ENCODE peak calls at places on chromosomes 4 and X, in ten cellular contexts. E is lower lobe of right lung, L is PC-3, M is GM12878, B is tibial artery, F is psoas muscle, G is neural progenitor cell, Z is kidney, D is GM23338, W is uterus. I is an unnamed sample.

GRCh38 chr4:174873931-174874330 is 44.2 kb upstream of the ADAM29 start:
- DNase-seq in E (no peak), L (peak; percentile 63), M (peak; percentile 25), B (no peak), F (no peak), G (peak; percentile 41), Z (no peak), D (peak; percentile 71), W (no peak), I (no peak)

GRCh38 chrX:34770511-34770910 is 113.4 kb upstream of the TMEM47 start:
- DNase-seq in E (no peak), L (no peak), M (no peak), B (no peak), F (no peak), G (no peak), Z (no peak), D (no peak), W (no peak), I (no peak)

GRCh38 chr4:167587361-167587760 is 353.1 kb upstream of the SPOCK3 start:
- DNase-seq in E (no peak), L (peak; percentile 65), M (no peak), B (no peak), F (no peak), G (no peak), Z (no peak), D (no peak), W (no peak), I (no peak)

GRCh38 chr4:57668621-57669020 is 558.4 kb upstream of the IGFBP7 start:
- DNase-seq in E (no peak), L (no peak), M (no peak), B (no peak), F (no peak), G (peak; percentile 4), Z (no peak), D (peak; percentile 1), W (no peak), I (no peak)

GRCh38 chr4:7708981-7709380 is 230.7 kb downstream of the AFAP1 start:
- DNase-seq in E (no peak), L (no peak), M (no peak), B (no peak), F (no peak), G (no peak), Z (no peak), D (no peak), W (no peak), I (no peak)

GRCh38 chrX:10011991-10012390 is 44.8 kb downstream of the CLDN34 start:
- DNase-seq in E (peak; percentile 52), L (no peak), M (no peak), B (no peak), F (no peak), G (peak; percentile 8), Z (no peak), D (peak; percentile 48), W (no peak), I (no peak)

GRCh38 chr4:163542275-163542674 is 47.8 kb downstream of the TMA16 start:
- DNase-seq in E (no peak), L (peak; percentile 81), M (no peak), B (no peak), F (no peak), G (no peak), Z (no peak), D (no peak), W (no peak), I (no peak)

GRCh38 chr4:81919238-81919637 is 447.5 kb upstream of the RASGEF1B start:
- DNase-seq in E (no peak), L (peak; percentile 22), M (no peak), B (no peak), F (no peak), G (peak; percentile 53), Z (no peak), D (peak; percentile 71), W (no peak), I (no peak)

GRCh38 chrX:16586371-16587112 is 63.4 kb upstream of the S100G start:
- DNase-seq in E (no peak), L (no peak), M (no peak), B (no peak), F (no peak), G (no peak), Z (no peak), D (peak; percentile 63), W (no peak), I (no peak)

GRCh38 chrX:16592194-16592770 is 57.7 kb upstream of the S100G start:
- DNase-seq in E (no peak), L (no peak), M (no peak), B (no peak), F (no peak), G (no peak), Z (no peak), D (no peak), W (no peak), I (no peak)

GRCh38 chrX:16589826-16590225 is 60.1 kb upstream of the S100G start:
- DNase-seq in E (no peak), L (no peak), M (no peak), B (no peak), F (no peak), G (no peak), Z (no peak), D (no peak), W (no peak), I (no peak)

GRCh38 chrX:16587776-16588175 is 62.2 kb upstream of the S100G start:
- DNase-seq in E (no peak), L (peak; percentile 41), M (no peak), B (no peak), F (no peak), G (no peak), Z (no peak), D (no peak), W (no peak), I (no peak)

DNA sequence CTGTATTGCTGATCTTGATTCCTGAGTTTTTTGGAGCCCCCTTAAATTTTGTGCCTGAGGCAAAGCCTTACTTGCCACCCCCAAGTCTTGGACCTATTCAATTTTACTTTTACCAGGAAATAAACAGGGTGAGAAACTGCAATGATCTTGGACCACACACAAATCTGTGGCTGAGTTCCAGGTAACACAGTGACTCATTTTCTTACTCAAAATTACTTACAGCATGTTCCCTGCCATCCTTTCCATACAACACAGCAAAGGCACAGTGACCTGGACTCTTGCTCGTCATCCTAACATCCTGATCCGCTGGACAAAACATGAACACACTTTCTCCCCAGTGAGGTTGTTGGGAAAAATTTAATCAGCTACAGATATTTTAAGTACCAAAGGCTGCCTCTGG is 60.7 kb upstream of the S100G start:
- DNase-seq in E (no peak), L (peak; percentile 79), M (no peak), B (no peak), F (no peak), G (no peak), Z (no peak), D (no peak), W (no peak), I (no peak)
- H3K27ac ChIP-seq in E (no peak overlapping the region), L (peak overlapping the region; percentile 91), M (no peak overlapping the region), B (no peak overlapping the region), F (no peak overlapping the region), G (no peak overlapping the region), Z (no peak overlapping the region), D (no peak overlapping the region), W (no peak overlapping the region), I (no peak overlapping the region)

GRCh38 chr4:74054483-74055032 is 16.1 kb upstream of the CXCL3 start:
- DNase-seq in E (no peak), L (no peak), M (no peak), B (no peak), F (no peak), G (no peak), Z (no peak), D (no peak), W (no peak), I (no peak)
- TF ChIP-seq CTCF in E (no peak), L (peak; percentile 15), M (no peak), B (no peak), F (no peak), G (no peak), Z (no peak), D (no peak), W (no peak), I (no peak)

DNA sequence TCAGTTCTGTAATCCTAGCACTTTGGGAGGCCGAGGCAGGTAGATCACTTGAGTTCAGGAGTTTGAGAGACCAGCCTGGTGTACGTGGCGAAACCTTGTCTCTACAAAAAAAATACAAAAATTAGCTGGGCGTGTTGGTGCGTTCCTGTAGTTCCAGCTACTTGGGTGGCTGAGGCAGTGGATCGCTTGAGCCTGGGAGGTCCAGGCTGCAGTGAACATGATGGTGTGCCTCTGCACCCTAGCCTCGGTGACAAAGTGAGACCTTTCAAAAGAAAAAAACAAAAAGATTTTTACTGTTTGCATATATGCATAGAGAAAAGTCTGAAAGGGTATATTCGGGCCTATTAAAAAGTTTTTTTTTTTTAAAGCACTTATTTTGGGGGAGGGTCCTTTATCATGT is 76.1 kb downstream of the KDM6A start:
- DNase-seq in E (no peak), L (no peak), M (no peak), B (no peak), F (no peak), G (no peak), Z (no peak), D (no peak), W (no peak), I (no peak)
- H3K4me3 ChIP-seq in E (no peak overlapping the region), L (no peak overlapping the region), M (no peak overlapping the region), B (no peak overlapping the region), F (no peak overlapping the region), G (no peak overlapping the region), Z (no peak overlapping the region), D (no peak overlapping the region), W (no peak overlapping the region), I (no peak overlapping the region)

GRCh38 chr4:52712172-52712990 is 38.8 kb downstream of the ERVMER34-1 start:
- DNase-seq in E (peak; percentile 98), L (peak; percentile 98), M (peak; percentile 85), B (peak; percentile 98), F (peak; percentile 99), G (peak; percentile 98), Z (peak; percentile 100), D (peak; percentile 98), W (peak; percentile 98), I (peak; percentile 99)

GRCh38 chr4:52714597-52715254 is 36.5 kb downstream of the ERVMER34-1 start:
- DNase-seq in E (no peak), L (no peak), M (no peak), B (no peak), F (no peak), G (no peak), Z (no peak), D (no peak), W (no peak), I (no peak)

GRCh38 chr4:52712991-52713275 is 38.3 kb downstream of the ERVMER34-1 start:
- DNase-seq in E (no peak), L (no peak), M (no peak), B (no peak), F (no peak), G (no peak), Z (no peak), D (no peak), W (no peak), I (no peak)

GRCh38 chr4:52711834-52712171 is 39.4 kb downstream of the ERVMER34-1 start:
- DNase-seq in E (no peak), L (peak; percentile 16), M (no peak), B (no peak), F (no peak), G (no peak), Z (no peak), D (no peak), W (no peak), I (no peak)

DNA sequence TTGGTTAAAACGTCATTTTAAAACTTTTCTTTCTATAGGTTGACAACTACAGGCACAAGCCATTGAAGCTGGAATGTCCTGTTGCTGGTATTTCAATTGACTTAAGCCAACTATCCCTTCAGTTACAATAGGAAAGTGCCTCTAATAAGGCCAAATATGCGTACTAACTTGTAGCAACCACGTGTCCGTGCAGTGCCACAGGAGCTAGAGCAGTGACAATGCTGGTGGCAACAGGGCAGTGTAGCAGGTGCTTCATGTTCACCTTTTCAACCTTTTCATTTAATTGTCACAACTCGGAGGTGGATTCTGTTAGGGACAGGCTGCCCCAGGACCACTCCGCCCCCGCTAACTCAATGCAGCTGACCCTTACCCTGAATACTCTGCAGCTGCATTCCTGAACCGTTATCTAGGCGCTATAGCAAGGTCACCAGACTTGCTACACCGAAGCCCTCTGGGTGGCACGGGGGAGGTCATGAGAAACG is 37.7 kb downstream of the ERVMER34-1 start:
- DNase-seq in E (no peak), L (peak; percentile 19), M (no peak), B (no peak), F (no peak), G (peak; percentile 44), Z (no peak), D (no peak), W (no peak), I (no peak)
- H3K27ac ChIP-seq in E (no peak overlapping the region), L (peak overlapping the region; percentile 48), M (peak overlapping the region; percentile 93), B (peak overlapping the region; percentile 95), F (peak overlapping the region; percentile 97), G (no peak overlapping the region), Z (no peak overlapping the region), D (peak overlapping the region; percentile 92), W (no peak overlapping the region), I (peak overlapping the region; percentile 23)

I was measured in coronary artery.